ENCODE peak calls at places on chromosomes 2 and 18, in nine cellular contexts. One of them, this sample, is unnamed.

GRCh38 chr2:90069290-90069894 is 1377.9 kb downstream of the RPIA start:
- DNase-seq in skeletal muscle cell: no peak
- DNase-seq in SK-MEL-5: no peak
- DNase-seq in pancreas: peak
- DNase-seq in AG09319: peak
- DNase-seq in uterus: no peak
- DNase-seq in kidney epithelial cell: no peak
- DNase-seq in immature natural killer cell: no peak
- DNase-seq in glomerular endothelial cell: no peak
- DNase-seq in this sample: no peak

GRCh38 chr2:176075476-176075875 is 8.3 kb downstream of the EVX2 start:
- DNase-seq in skeletal muscle cell: no peak
- DNase-seq in SK-MEL-5: no peak
- DNase-seq in pancreas: no peak
- DNase-seq in AG09319: no peak
- DNase-seq in uterus: no peak
- DNase-seq in kidney epithelial cell: no peak
- DNase-seq in immature natural killer cell: no peak
- DNase-seq in glomerular endothelial cell: no peak
- DNase-seq in this sample: no peak

GRCh38 chr2:70536517-70537060 is 17.0 kb downstream of the TGFA start:
- DNase-seq in skeletal muscle cell: no peak
- DNase-seq in SK-MEL-5: no peak
- DNase-seq in pancreas: no peak
- DNase-seq in AG09319: no peak
- DNase-seq in uterus: no peak
- DNase-seq in kidney epithelial cell: no peak
- DNase-seq in immature natural killer cell: no peak
- DNase-seq in glomerular endothelial cell: no peak
- DNase-seq in this sample: no peak

GRCh38 chr2:102420290-102420689 is 2.7 kb upstream of the IL18RAP start:
- DNase-seq in skeletal muscle cell: no peak
- DNase-seq in SK-MEL-5: no peak
- DNase-seq in pancreas: no peak
- DNase-seq in AG09319: no peak
- DNase-seq in uterus: no peak
- DNase-seq in kidney epithelial cell: no peak
- DNase-seq in immature natural killer cell: no peak
- DNase-seq in glomerular endothelial cell: no peak
- DNase-seq in this sample: no peak

GRCh38 chr18:77392323-77392722 is 142.7 kb downstream of the GALR1 start:
- DNase-seq in skeletal muscle cell: no peak
- DNase-seq in SK-MEL-5: no peak
- DNase-seq in pancreas: no peak
- DNase-seq in AG09319: no peak
- DNase-seq in uterus: no peak
- DNase-seq in kidney epithelial cell: no peak
- DNase-seq in immature natural killer cell: no peak
- DNase-seq in glomerular endothelial cell: no peak
- DNase-seq in this sample: no peak

GRCh38 chr18:6712401-6712800 is 17.1 kb upstream of the ARHGAP28 start:
- DNase-seq in skeletal muscle cell: no peak
- DNase-seq in SK-MEL-5: no peak
- DNase-seq in pancreas: no peak
- DNase-seq in AG09319: no peak
- DNase-seq in uterus: no peak
- DNase-seq in kidney epithelial cell: no peak
- DNase-seq in immature natural killer cell: no peak
- DNase-seq in glomerular endothelial cell: no peak
- DNase-seq in this sample: no peak

GRCh38 chr18:53451902-53452301 is 772.6 kb downstream of the MBD2 start:
- DNase-seq in skeletal muscle cell: no peak
- DNase-seq in SK-MEL-5: no peak
- DNase-seq in pancreas: no peak
- DNase-seq in AG09319: no peak
- DNase-seq in uterus: no peak
- DNase-seq in kidney epithelial cell: no peak
- DNase-seq in immature natural killer cell: no peak
- DNase-seq in glomerular endothelial cell: no peak
- DNase-seq in this sample: no peak

GRCh38 chr2:174827371-174828369 is 63.4 kb upstream of the CHRNA1 start:
- DNase-seq in skeletal muscle cell: no peak
- DNase-seq in SK-MEL-5: no peak
- DNase-seq in pancreas: no peak
- DNase-seq in AG09319: no peak
- DNase-seq in uterus: no peak
- DNase-seq in kidney epithelial cell: no peak
- DNase-seq in immature natural killer cell: no peak
- DNase-seq in glomerular endothelial cell: peak
- DNase-seq in this sample: no peak

GRCh38 chr18:78624646-78625279 is 354.9 kb upstream of the SALL3 start:
- DNase-seq in skeletal muscle cell: no peak
- DNase-seq in SK-MEL-5: no peak
- DNase-seq in pancreas: no peak
- DNase-seq in AG09319: no peak
- DNase-seq in uterus: no peak
- DNase-seq in kidney epithelial cell: no peak
- DNase-seq in immature natural killer cell: no peak
- DNase-seq in glomerular endothelial cell: no peak
- DNase-seq in this sample: no peak

GRCh38 chr2:67880291-67880761 is 182.5 kb downstream of the C1D start:
- DNase-seq in skeletal muscle cell: no peak
- DNase-seq in SK-MEL-5: peak
- DNase-seq in pancreas: no peak
- DNase-seq in AG09319: no peak
- DNase-seq in uterus: no peak
- DNase-seq in kidney epithelial cell: peak
- DNase-seq in immature natural killer cell: no peak
- DNase-seq in glomerular endothelial cell: no peak
- DNase-seq in this sample: no peak

GRCh38 chr2:8685697-8686358 is 4.0 kb downstream of the ID2 start:
- DNase-seq in skeletal muscle cell: no peak
- DNase-seq in SK-MEL-5: peak
- DNase-seq in pancreas: peak
- DNase-seq in AG09319: no peak
- DNase-seq in uterus: peak
- DNase-seq in kidney epithelial cell: no peak
- DNase-seq in immature natural killer cell: peak
- DNase-seq in glomerular endothelial cell: no peak
- DNase-seq in this sample: peak

GRCh38 chr18:45664824-45665763 is 49.8 kb downstream of the SLC14A2 start:
- DNase-seq in skeletal muscle cell: no peak
- DNase-seq in SK-MEL-5: peak
- DNase-seq in pancreas: peak
- DNase-seq in AG09319: peak
- DNase-seq in uterus: peak
- DNase-seq in kidney epithelial cell: peak
- DNase-seq in immature natural killer cell: peak
- DNase-seq in glomerular endothelial cell: peak
- DNase-seq in this sample: no peak

GRCh38 chr18:53861185-53861584 is 363.3 kb downstream of the MBD2 start:
- DNase-seq in skeletal muscle cell: no peak
- DNase-seq in SK-MEL-5: no peak
- DNase-seq in pancreas: no peak
- DNase-seq in AG09319: no peak
- DNase-seq in uterus: no peak
- DNase-seq in kidney epithelial cell: no peak
- DNase-seq in immature natural killer cell: no peak
- DNase-seq in glomerular endothelial cell: no peak
- DNase-seq in this sample: no peak

GRCh38 chr18:8232791-8233190 is 376.4 kb upstream of the RAB12 start:
- DNase-seq in skeletal muscle cell: no peak
- DNase-seq in SK-MEL-5: no peak
- DNase-seq in pancreas: no peak
- DNase-seq in AG09319: no peak
- DNase-seq in uterus: no peak
- DNase-seq in kidney epithelial cell: no peak
- DNase-seq in immature natural killer cell: no peak
- DNase-seq in glomerular endothelial cell: no peak
- DNase-seq in this sample: no peak

GRCh38 chr2:74778381-74779371 is 55.3 kb upstream of the HK2 start:
- DNase-seq in skeletal muscle cell: no peak
- DNase-seq in SK-MEL-5: peak
- DNase-seq in pancreas: no peak
- DNase-seq in AG09319: no peak
- DNase-seq in uterus: no peak
- DNase-seq in kidney epithelial cell: peak
- DNase-seq in immature natural killer cell: no peak
- DNase-seq in glomerular endothelial cell: no peak
- DNase-seq in this sample: no peak

GRCh38 chr2:56981554-56981953 is 797.8 kb downstream of the CCDC85A start:
- DNase-seq in skeletal muscle cell: peak
- DNase-seq in SK-MEL-5: no peak
- DNase-seq in pancreas: no peak
- DNase-seq in AG09319: no peak
- DNase-seq in uterus: no peak
- DNase-seq in kidney epithelial cell: no peak
- DNase-seq in immature natural killer cell: no peak
- DNase-seq in glomerular endothelial cell: no peak
- DNase-seq in this sample: no peak

GRCh38 chr2:156434461-156435291 is 1.5 kb upstream of the GPD2 start:
- DNase-seq in skeletal muscle cell: no peak
- DNase-seq in SK-MEL-5: no peak
- DNase-seq in pancreas: no peak
- DNase-seq in AG09319: no peak
- DNase-seq in uterus: no peak
- DNase-seq in kidney epithelial cell: no peak
- DNase-seq in immature natural killer cell: no peak
- DNase-seq in glomerular endothelial cell: no peak
- DNase-seq in this sample: no peak

GRCh38 chr2:120842456-120843439 is 107.1 kb downstream of the GLI2 start:
- DNase-seq in skeletal muscle cell: no peak
- DNase-seq in SK-MEL-5: no peak
- DNase-seq in pancreas: no peak
- DNase-seq in AG09319: no peak
- DNase-seq in uterus: no peak
- DNase-seq in kidney epithelial cell: no peak
- DNase-seq in immature natural killer cell: no peak
- DNase-seq in glomerular endothelial cell: no peak
- DNase-seq in this sample: no peak

GRCh38 chr2:216339456-216340279 is 32.6 kb downstream of the MARCHF4 start:
- DNase-seq in skeletal muscle cell: no peak
- DNase-seq in SK-MEL-5: no peak
- DNase-seq in pancreas: no peak
- DNase-seq in AG09319: peak
- DNase-seq in uterus: peak
- DNase-seq in kidney epithelial cell: no peak
- DNase-seq in immature natural killer cell: no peak
- DNase-seq in glomerular endothelial cell: no peak
- DNase-seq in this sample: no peak

GRCh38 chr2:159082119-159082518 is 113.7 kb downstream of the TANC1 start:
- DNase-seq in skeletal muscle cell: no peak
- DNase-seq in SK-MEL-5: no peak
- DNase-seq in pancreas: no peak
- DNase-seq in AG09319: no peak
- DNase-seq in uterus: no peak
- DNase-seq in kidney epithelial cell: no peak
- DNase-seq in immature natural killer cell: no peak
- DNase-seq in glomerular endothelial cell: no peak
- DNase-seq in this sample: no peak

This sample was measured in Right ventricle myocardium inferior.